ENCODE peak calls at places on chromosomes 2 and 18, in eight cellular contexts. One of them, this sample, is unnamed.

GRCh38 chr18:1018211-1018651 is 113.6 kb downstream of the ADCYAP1 start:
- DNase-seq in nucleus accumbens: no peak
- DNase-seq in HEK293T: no peak
- DNase-seq in nephron progenitor cell: no peak
- DNase-seq in frontal cortex: no peak
- DNase-seq in iris pigment epithelial cell: peak; percentile 19
- DNase-seq in fibroblast of mammary gland: peak; percentile 67
- DNase-seq in dermis blood vessel endothelial cell: no peak
- DNase-seq in this sample: no peak

GRCh38 chr18:12598181-12598921 is 59.6 kb downstream of the SPIRE1 start:
- DNase-seq in nephron progenitor cell: no peak
- DNase-seq in nucleus accumbens: no peak
- DNase-seq in fibroblast of mammary gland: peak; percentile 30
- DNase-seq in iris pigment epithelial cell: peak; percentile 40
- DNase-seq in frontal cortex: no peak
- DNase-seq in HEK293T: no peak
- DNase-seq in dermis blood vessel endothelial cell: peak; percentile 75
- DNase-seq in this sample: peak; percentile 70

GRCh38 chr2:173043897-173044472 is 31.7 kb upstream of the MAP3K20 start:
- DNase-seq in fibroblast of mammary gland: no peak
- DNase-seq in nucleus accumbens: no peak
- DNase-seq in frontal cortex: no peak
- DNase-seq in dermis blood vessel endothelial cell: no peak
- DNase-seq in iris pigment epithelial cell: no peak
- DNase-seq in nephron progenitor cell: no peak
- DNase-seq in HEK293T: no peak
- DNase-seq in this sample: no peak

GRCh38 chr2:158845869-158846268 is 50.8 kb downstream of the DAPL1 start:
- DNase-seq in dermis blood vessel endothelial cell: peak; percentile 82
- DNase-seq in HEK293T: peak; percentile 16
- DNase-seq in frontal cortex: no peak
- DNase-seq in fibroblast of mammary gland: peak; percentile 58
- DNase-seq in nephron progenitor cell: no peak
- DNase-seq in nucleus accumbens: no peak
- DNase-seq in iris pigment epithelial cell: peak; percentile 4
- DNase-seq in this sample: no peak

GRCh38 chr2:5140367-5140766 is 551.8 kb upstream of the SOX11 start:
- DNase-seq in iris pigment epithelial cell: peak; percentile 47
- DNase-seq in fibroblast of mammary gland: no peak
- DNase-seq in nephron progenitor cell: no peak
- DNase-seq in dermis blood vessel endothelial cell: peak; percentile 14
- DNase-seq in nucleus accumbens: no peak
- DNase-seq in HEK293T: no peak
- DNase-seq in frontal cortex: no peak
- DNase-seq in this sample: peak; percentile 14

GRCh38 chr2:133484106-133484505 is 84.2 kb downstream of the NCKAP5 start:
- DNase-seq in nucleus accumbens: no peak
- DNase-seq in HEK293T: no peak
- DNase-seq in nephron progenitor cell: no peak
- DNase-seq in dermis blood vessel endothelial cell: no peak
- DNase-seq in iris pigment epithelial cell: peak; percentile 7
- DNase-seq in fibroblast of mammary gland: peak; percentile 3
- DNase-seq in frontal cortex: no peak
- DNase-seq in this sample: peak; percentile 53

GRCh38 chr2:103656558-103656957 is 894.7 kb downstream of the TMEM182 start:
- DNase-seq in nephron progenitor cell: no peak
- DNase-seq in nucleus accumbens: no peak
- DNase-seq in frontal cortex: no peak
- DNase-seq in dermis blood vessel endothelial cell: no peak
- DNase-seq in HEK293T: no peak
- DNase-seq in iris pigment epithelial cell: peak; percentile 3
- DNase-seq in fibroblast of mammary gland: no peak
- DNase-seq in this sample: no peak

GRCh38 chr2:16653083-16653375 is 12.6 kb downstream of the CYRIA start:
- DNase-seq in nephron progenitor cell: no peak
- DNase-seq in dermis blood vessel endothelial cell: no peak
- DNase-seq in HEK293T: no peak
- DNase-seq in nucleus accumbens: no peak
- DNase-seq in fibroblast of mammary gland: no peak
- DNase-seq in frontal cortex: no peak
- DNase-seq in iris pigment epithelial cell: no peak
- DNase-seq in this sample: peak; percentile 45

GRCh38 chr2:200003444-200003843 is 48.1 kb downstream of the MAIP1 start:
- DNase-seq in nucleus accumbens: no peak
- DNase-seq in iris pigment epithelial cell: peak; percentile 49
- DNase-seq in HEK293T: no peak
- DNase-seq in nephron progenitor cell: no peak
- DNase-seq in fibroblast of mammary gland: peak; percentile 12
- DNase-seq in frontal cortex: no peak
- DNase-seq in dermis blood vessel endothelial cell: peak; percentile 51
- DNase-seq in this sample: no peak

GRCh38 chr2:241312082-241312481 is 3.4 kb downstream of the HDLBP start:
- DNase-seq in dermis blood vessel endothelial cell: peak; percentile 39
- DNase-seq in HEK293T: no peak
- DNase-seq in nephron progenitor cell: no peak
- DNase-seq in nucleus accumbens: no peak
- DNase-seq in frontal cortex: no peak
- DNase-seq in fibroblast of mammary gland: peak; percentile 88
- DNase-seq in iris pigment epithelial cell: peak; percentile 87
- DNase-seq in this sample: peak; percentile 51

GRCh38 chr2:12675352-12675795 is 41.4 kb upstream of the TRIB2 start:
- DNase-seq in nucleus accumbens: no peak
- DNase-seq in HEK293T: no peak
- DNase-seq in iris pigment epithelial cell: peak; percentile 48
- DNase-seq in frontal cortex: no peak
- DNase-seq in nephron progenitor cell: no peak
- DNase-seq in dermis blood vessel endothelial cell: peak; percentile 71
- DNase-seq in fibroblast of mammary gland: peak; percentile 36
- DNase-seq in this sample: peak; percentile 86

GRCh38 chr2:49837894-49838293 is 683.6 kb upstream of the FSHR start:
- DNase-seq in fibroblast of mammary gland: no peak
- DNase-seq in dermis blood vessel endothelial cell: no peak
- DNase-seq in frontal cortex: no peak
- DNase-seq in iris pigment epithelial cell: no peak
- DNase-seq in nephron progenitor cell: no peak
- DNase-seq in nucleus accumbens: no peak
- DNase-seq in HEK293T: no peak
- DNase-seq in this sample: no peak

GRCh38 chr2:3670941-3671340 is 12.9 kb downstream of the ALLC start:
- DNase-seq in dermis blood vessel endothelial cell: no peak
- DNase-seq in frontal cortex: no peak
- DNase-seq in nephron progenitor cell: no peak
- DNase-seq in HEK293T: no peak
- DNase-seq in fibroblast of mammary gland: no peak
- DNase-seq in iris pigment epithelial cell: no peak
- DNase-seq in nucleus accumbens: no peak
- DNase-seq in this sample: no peak

GRCh38 chr18:32310119-32310518 is 120.3 kb downstream of the MEP1B start:
- DNase-seq in nucleus accumbens: no peak
- DNase-seq in HEK293T: no peak
- DNase-seq in nephron progenitor cell: no peak
- DNase-seq in frontal cortex: no peak
- DNase-seq in iris pigment epithelial cell: peak; percentile 82
- DNase-seq in fibroblast of mammary gland: peak; percentile 48
- DNase-seq in dermis blood vessel endothelial cell: no peak
- DNase-seq in this sample: peak; percentile 39

GRCh38 chr2:105395691-105396090 is 3.2 kb downstream of the FHL2 start:
- DNase-seq in HEK293T: no peak
- DNase-seq in dermis blood vessel endothelial cell: peak; percentile 27
- DNase-seq in nephron progenitor cell: no peak
- DNase-seq in fibroblast of mammary gland: no peak
- DNase-seq in iris pigment epithelial cell: peak; percentile 60
- DNase-seq in frontal cortex: no peak
- DNase-seq in nucleus accumbens: no peak
- DNase-seq in this sample: no peak

GRCh38 chr2:105052773-105053172 is 14.9 kb downstream of the MRPS9 start:
- DNase-seq in nephron progenitor cell: no peak
- DNase-seq in fibroblast of mammary gland: peak; percentile 4
- DNase-seq in frontal cortex: no peak
- DNase-seq in iris pigment epithelial cell: peak; percentile 24
- DNase-seq in HEK293T: no peak
- DNase-seq in dermis blood vessel endothelial cell: peak; percentile 23
- DNase-seq in nucleus accumbens: no peak
- DNase-seq in this sample: peak; percentile 29

GRCh38 chr18:58093311-58093790 is 49.3 kb downstream of the NEDD4L start:
- DNase-seq in frontal cortex: no peak
- DNase-seq in HEK293T: no peak
- DNase-seq in fibroblast of mammary gland: no peak
- DNase-seq in iris pigment epithelial cell: no peak
- DNase-seq in nucleus accumbens: no peak
- DNase-seq in nephron progenitor cell: no peak
- DNase-seq in dermis blood vessel endothelial cell: no peak
- DNase-seq in this sample: no peak

GRCh38 chr2:111118455-111119003 is 2.2 kb upstream of the BCL2L11 start:
- DNase-seq in iris pigment epithelial cell: no peak
- DNase-seq in HEK293T: no peak
- DNase-seq in nucleus accumbens: no peak
- DNase-seq in dermis blood vessel endothelial cell: no peak
- DNase-seq in nephron progenitor cell: peak; percentile 40
- DNase-seq in frontal cortex: peak; percentile 25
- DNase-seq in fibroblast of mammary gland: no peak
- DNase-seq in this sample: no peak

GRCh38 chr2:160652236-160652635 is 158.6 kb upstream of the RBMS1 start:
- DNase-seq in HEK293T: no peak
- DNase-seq in dermis blood vessel endothelial cell: no peak
- DNase-seq in frontal cortex: no peak
- DNase-seq in nephron progenitor cell: no peak
- DNase-seq in nucleus accumbens: no peak
- DNase-seq in iris pigment epithelial cell: peak; percentile 23
- DNase-seq in fibroblast of mammary gland: peak; percentile 66
- DNase-seq in this sample: no peak

GRCh38 chr2:210072922-210073509 is 70.6 kb downstream of the RPE start:
- DNase-seq in dermis blood vessel endothelial cell: peak; percentile 68
- DNase-seq in nucleus accumbens: no peak
- DNase-seq in iris pigment epithelial cell: peak; percentile 58
- DNase-seq in nephron progenitor cell: no peak
- DNase-seq in frontal cortex: no peak
- DNase-seq in fibroblast of mammary gland: peak; percentile 62
- DNase-seq in HEK293T: peak; percentile 23
- DNase-seq in this sample: peak; percentile 64

GRCh38 chr2:158766524-158766923 is 28.6 kb upstream of the DAPL1 start:
- DNase-seq in HEK293T: no peak
- DNase-seq in frontal cortex: no peak
- DNase-seq in nucleus accumbens: no peak
- DNase-seq in iris pigment epithelial cell: no peak
- DNase-seq in nephron progenitor cell: no peak
- DNase-seq in dermis blood vessel endothelial cell: no peak
- DNase-seq in fibroblast of mammary gland: no peak
- DNase-seq in this sample: no peak

GRCh38 chr2:54512183-54512582 is 56.1 kb downstream of the SPTBN1 start:
- DNase-seq in dermis blood vessel endothelial cell: no peak
- DNase-seq in nucleus accumbens: no peak
- DNase-seq in iris pigment epithelial cell: no peak
- DNase-seq in HEK293T: no peak
- DNase-seq in nephron progenitor cell: no peak
- DNase-seq in frontal cortex: no peak
- DNase-seq in fibroblast of mammary gland: no peak
- DNase-seq in this sample: no peak

GRCh38 chr18:55243852-55244251 is 284.6 kb upstream of the CCDC68 start:
- DNase-seq in HEK293T: no peak
- DNase-seq in frontal cortex: no peak
- DNase-seq in nephron progenitor cell: no peak
- DNase-seq in iris pigment epithelial cell: peak; percentile 75
- DNase-seq in nucleus accumbens: no peak
- DNase-seq in fibroblast of mammary gland: peak; percentile 88
- DNase-seq in dermis blood vessel endothelial cell: peak; percentile 81
- DNase-seq in this sample: peak; percentile 35

GRCh38 chr2:165112789-165113188 is 91.1 kb downstream of the SCN3A start:
- DNase-seq in iris pigment epithelial cell: no peak
- DNase-seq in fibroblast of mammary gland: no peak
- DNase-seq in nucleus accumbens: no peak
- DNase-seq in frontal cortex: no peak
- DNase-seq in dermis blood vessel endothelial cell: no peak
- DNase-seq in nephron progenitor cell: no peak
- DNase-seq in HEK293T: no peak
- DNase-seq in this sample: no peak

This sample was measured in lung microvascular endothelial cell.